ENCODE peak calls at places on chromosomes 1 and 21, in six cellular contexts. S, Q, M, U, X and P are unnamed samples.
A peak's percentile ranks its signal among the peaks of the same experiment; 100 is the strongest.

GRCh38 chr1:156886583-156887302 is 6.8 kb upstream of the PEAR1 start:
- DNase-seq in S (no peak), M (no peak), U (no peak), X (no peak), Q (no peak), P (no peak)

GRCh38 chr1:3738943-3739342 is 13.3 kb upstream of the CCDC27 start:
- DNase-seq in Q (no peak), X (no peak), U (no peak), S (no peak), M (no peak), P (no peak)

GRCh38 chr1:66248746-66249145 is 285.2 kb upstream of the SGIP1 start:
- DNase-seq in S (no peak), X (no peak), M (no peak), U (peak; percentile 54), Q (no peak), P (no peak)

GRCh38 chr1:87151500-87152421 is 176.9 kb upstream of the LMO4 start:
- DNase-seq in Q (peak; percentile 80), M (peak; percentile 64), X (peak; percentile 67), U (peak; percentile 63), S (peak; percentile 42), P (peak; percentile 72)

GRCh38 chr1:245752551-245752950 is 597.8 kb downstream of the KIF26B start:
- DNase-seq in M (peak; percentile 60), U (no peak), X (no peak), Q (no peak), S (no peak), P (no peak)

GRCh38 chr21:41663805-41664788 is 102.8 kb downstream of the RIPK4 start:
- DNase-seq in U (peak; percentile 44), M (peak; percentile 48), X (no peak), S (no peak), Q (no peak), P (peak; percentile 51)

GRCh38 chr1:213110349-213111300 is 59.6 kb downstream of the RPS6KC1 start:
- DNase-seq in S (no peak), Q (no peak), M (no peak), U (no peak), X (no peak), P (no peak)

GRCh38 chr1:19750101-19750881 is 49.4 kb downstream of the TMCO4 start:
- DNase-seq in X (no peak), S (no peak), U (peak; percentile 73), Q (no peak), M (peak; percentile 28), P (peak; percentile 57)

GRCh38 chr1:206582537-206583460 is 29.5 kb downstream of the EIF2D start:
- DNase-seq in M (no peak), X (no peak), U (no peak), S (no peak), Q (no peak), P (no peak)

GRCh38 chr1:10975567-10976326 is 36.7 kb upstream of the TARDBP start:
- DNase-seq in U (peak; percentile 65), Q (no peak), S (no peak), X (no peak), M (peak; percentile 44), P (peak; percentile 86)

GRCh38 chr1:59007820-59008598 is 224.2 kb upstream of the JUN start:
- DNase-seq in M (peak; percentile 39), Q (no peak), X (peak; percentile 38), U (no peak), S (peak; percentile 53), P (no peak)

GRCh38 chr1:15188145-15188544 is 34.6 kb downstream of the TMEM51 start:
- DNase-seq in X (no peak), S (no peak), Q (no peak), M (no peak), U (no peak), P (no peak)

GRCh38 chr1:15189692-15190321 is 36.3 kb downstream of the TMEM51 start:
- DNase-seq in X (no peak), U (no peak), S (no peak), M (no peak), Q (no peak), P (no peak)

GRCh38 chr1:15192916-15193550 is 39.5 kb downstream of the TMEM51 start:
- DNase-seq in S (no peak), Q (no peak), M (no peak), X (no peak), U (no peak), P (no peak)

GRCh38 chr1:15188678-15189077 is 35.1 kb downstream of the TMEM51 start:
- DNase-seq in M (peak; percentile 33), S (no peak), U (no peak), X (no peak), Q (no peak), P (peak; percentile 39)

GRCh38 chr1:15191785-15192184 is 38.2 kb downstream of the TMEM51 start:
- DNase-seq in M (no peak), U (no peak), X (no peak), S (no peak), Q (no peak), P (no peak)
- H3K4me3 ChIP-seq in M (no peak overlapping the region), U (no peak overlapping the region), X (no peak overlapping the region), S (no peak overlapping the region), Q (no peak overlapping the region), P (no peak overlapping the region)

DNA sequence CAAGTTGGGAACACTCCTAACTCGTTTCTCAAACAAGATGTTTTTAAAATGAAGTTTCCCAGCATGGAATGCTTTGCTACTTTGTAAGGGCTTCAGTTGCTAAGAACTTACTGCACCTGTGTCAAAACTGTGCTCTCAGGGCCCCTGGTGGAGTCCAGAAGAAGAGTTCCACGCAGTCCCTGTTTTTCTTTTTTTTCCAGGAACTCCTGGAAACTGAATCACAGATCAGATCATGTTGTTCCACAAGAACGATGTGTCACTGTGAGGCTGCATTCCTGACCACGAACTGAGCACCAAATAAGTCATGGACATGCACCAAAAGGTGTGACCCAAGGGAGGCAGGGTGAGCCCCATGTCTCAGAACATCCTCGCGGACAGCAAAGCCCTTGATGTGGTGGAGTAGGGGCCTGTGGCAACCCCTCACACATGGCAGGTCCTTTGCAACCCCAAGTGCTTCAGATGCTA is 257.2 kb downstream of the KCNJ6 start:
- DNase-seq in X (peak; percentile 53), Q (no peak), S (peak; percentile 35), M (peak; percentile 77), U (peak; percentile 86), P (peak; percentile 93)
- H3K4me3 ChIP-seq in X (no peak overlapping the region), Q (no peak overlapping the region), S (no peak overlapping the region), M (no peak overlapping the region), U (no peak overlapping the region), P (no peak overlapping the region)

GRCh38 chr1:223771469-223771813 is 59.1 kb downstream of the CAPN2 start:
- DNase-seq in U (no peak), X (no peak), Q (no peak), S (no peak), M (no peak), P (no peak)
- H3K4me3 ChIP-seq in U (no peak overlapping the region), X (no peak overlapping the region), Q (no peak overlapping the region), S (no peak overlapping the region), M (peak overlapping the region; percentile 24), P (no peak overlapping the region)

DNA sequence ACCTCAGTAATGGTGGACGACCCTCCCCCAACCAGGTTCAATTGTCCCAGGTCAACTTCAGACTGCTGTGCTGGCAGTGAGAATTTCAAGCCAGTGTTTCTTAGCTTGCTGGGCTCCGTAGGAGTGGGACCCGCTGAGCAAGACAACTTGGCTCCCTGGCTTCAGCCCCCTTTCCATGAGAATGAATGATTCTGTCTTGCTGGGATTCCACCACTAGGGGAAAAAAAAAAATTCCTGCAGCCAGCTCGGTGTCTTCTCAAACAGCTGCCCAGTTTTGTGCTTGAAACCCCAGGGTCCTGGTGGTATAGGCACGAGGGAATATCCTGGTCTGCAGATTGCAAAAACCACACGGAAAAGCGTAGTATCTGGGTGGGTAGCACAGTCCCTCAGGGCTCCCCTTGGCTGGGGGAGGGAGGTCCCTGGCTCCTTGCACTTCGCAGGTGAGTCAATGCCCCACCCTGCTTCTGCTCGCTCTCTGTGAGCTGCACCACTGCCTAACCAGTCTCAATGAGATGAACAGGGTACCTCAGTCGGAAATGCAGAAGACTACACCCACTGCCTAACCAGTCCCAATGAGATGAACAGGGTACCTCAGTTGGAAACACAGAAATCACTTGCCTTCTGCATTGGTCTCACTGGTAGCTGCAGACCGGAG is 41.5 kb downstream of the GBP6 start:
- DNase-seq in S (no peak), U (no peak), X (no peak), M (no peak), Q (no peak), P (peak; percentile 11)
- H3K4me3 ChIP-seq in S (no peak overlapping the region), U (no peak overlapping the region), X (no peak overlapping the region), M (no peak overlapping the region), Q (no peak overlapping the region), P (no peak overlapping the region)

DNA sequence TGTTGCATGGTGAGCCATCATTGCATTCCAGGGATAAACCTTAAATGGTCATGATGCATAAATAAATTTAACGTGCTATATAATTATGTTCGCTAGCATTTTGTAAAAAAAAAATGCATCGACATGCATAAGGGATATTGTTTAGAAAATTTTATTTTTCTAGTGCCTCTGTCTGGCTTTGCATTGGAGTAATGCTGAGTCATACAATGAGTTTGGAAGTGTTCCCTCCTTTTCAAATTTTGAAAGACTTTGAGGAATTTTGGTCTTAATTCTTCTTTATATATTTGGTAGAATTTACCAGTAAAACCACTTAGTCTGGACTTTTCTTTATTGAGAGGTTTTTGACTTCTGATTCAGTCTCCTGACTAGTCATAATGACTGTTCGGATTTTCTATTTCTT is 4.9 kb downstream of the MNDA start:
- DNase-seq in S (no peak), Q (no peak), M (no peak), U (no peak), X (no peak), P (no peak)
- H3K4me3 ChIP-seq in S (no peak overlapping the region), Q (no peak overlapping the region), M (no peak overlapping the region), U (no peak overlapping the region), X (no peak overlapping the region), P (no peak overlapping the region)

GRCh38 chr1:236148471-236148847 is 6.1 kb downstream of the GPR137B start:
- DNase-seq in Q (no peak), M (no peak), S (no peak), X (no peak), U (peak; percentile 45), P (no peak)

GRCh38 chr1:236150972-236151371 is 8.6 kb downstream of the GPR137B start:
- DNase-seq in Q (no peak), X (no peak), S (no peak), M (no peak), U (no peak), P (no peak)

GRCh38 chr1:236149003-236149595 is 6.8 kb downstream of the GPR137B start:
- DNase-seq in S (no peak), U (no peak), Q (no peak), M (no peak), X (no peak), P (no peak)

GRCh38 chr1:236150291-236150940 is 8.1 kb downstream of the GPR137B start:
- DNase-seq in M (no peak), S (no peak), Q (no peak), X (no peak), U (no peak), P (no peak)

GRCh38 chr1:236149696-236150228 is 7.4 kb downstream of the GPR137B start:
- DNase-seq in U (no peak), S (no peak), M (no peak), X (no peak), Q (no peak), P (no peak)
- H3K4me3 ChIP-seq in U (no peak overlapping the region), S (no peak overlapping the region), M (no peak overlapping the region), X (no peak overlapping the region), Q (no peak overlapping the region), P (no peak overlapping the region)